ENCODE peak calls at places on chromosomes 1 and 21, in nine cellular contexts. V, X, G, Z, T, J, H, K and Y are unnamed samples.

GRCh38 chr1:28246427-28246832 is 10.5 kb downstream of the ATP5IF1 start:
- DNase-seq in Z (peak; percentile 3), X (no peak), J (peak; percentile 80), G (no peak), K (no peak), V (no peak), T (no peak), H (no peak), Y (no peak)

GRCh38 chr1:201455098-201455497 is 13.9 kb downstream of the PHLDA3 start:
- DNase-seq in K (no peak), H (no peak), J (no peak), X (no peak), G (no peak), Z (no peak), T (no peak), V (no peak), Y (no peak)

GRCh38 chr1:23168079-23168461 is 586 bp downstream of the LUZP1 start:
- DNase-seq in Z (peak; percentile 24), K (peak; percentile 43), T (peak; percentile 68), G (no peak), X (no peak), H (peak; percentile 26), J (no peak), V (no peak), Y (no peak)

GRCh38 chr21:42460391-42461184 is 35.4 kb downstream of the RSPH1 start:
- DNase-seq in V (no peak), H (peak; percentile 23), Z (peak; percentile 88), X (no peak), K (no peak), G (no peak), J (no peak), T (no peak), Y (no peak)

GRCh38 chr1:5976726-5977493 is 15.3 kb downstream of the NPHP4 start:
- DNase-seq in V (no peak), H (no peak), X (no peak), J (no peak), Z (no peak), G (no peak), K (no peak), T (no peak), Y (no peak)

GRCh38 chr1:204650911-204651570 is 34.5 kb downstream of the LRRN2 start:
- DNase-seq in G (no peak), T (peak; percentile 28), X (no peak), J (no peak), H (no peak), K (no peak), Z (no peak), V (no peak), Y (no peak)

GRCh38 chr1:89530690-89531089 is 6.1 kb downstream of the LRRC8B start:
- DNase-seq in G (no peak), J (no peak), K (no peak), H (no peak), X (no peak), Z (peak; percentile 42), V (no peak), T (no peak), Y (no peak)

GRCh38 chr1:38973659-38974437 is 17.2 kb upstream of the AKIRIN1 start:
- DNase-seq in Z (no peak), J (no peak), V (no peak), T (no peak), G (no peak), X (no peak), K (no peak), H (no peak), Y (no peak)

GRCh38 chr1:203765029-203765837 is at the start of gene LAX1:
- DNase-seq in Z (no peak), V (no peak), X (no peak), G (no peak), H (peak; percentile 84), J (peak; percentile 40), T (no peak), K (no peak), Y (no peak)

GRCh38 chr1:41110721-41111120 is 89.2 kb upstream of the SLFNL1 start:
- DNase-seq in Z (no peak), J (no peak), K (no peak), X (no peak), T (no peak), V (no peak), G (no peak), H (no peak), Y (no peak)

GRCh38 chr1:94037392-94038229 is 83.3 kb downstream of the ABCA4 start:
- DNase-seq in V (no peak), K (no peak), H (no peak), T (no peak), Z (no peak), X (no peak), J (no peak), G (no peak), Y (no peak)

GRCh38 chr1:111197598-111198289 is 2.7 kb downstream of the DENND2D start:
- DNase-seq in X (no peak), J (no peak), V (no peak), G (no peak), Z (no peak), K (no peak), T (peak; percentile 32), H (peak; percentile 74), Y (no peak)

GRCh38 chr1:109151146-109151545 is 37.2 kb downstream of the ELAPOR1 start:
- DNase-seq in V (peak; percentile 69), K (no peak), H (no peak), G (peak; percentile 5), T (peak; percentile 88), J (no peak), Z (peak; percentile 21), X (no peak), Y (no peak)

GRCh38 chr1:204321665-204322064 is 38.1 kb downstream of the PLEKHA6 start:
- DNase-seq in X (no peak), Z (no peak), V (peak; percentile 40), T (peak; percentile 65), J (no peak), H (no peak), K (no peak), G (no peak), Y (no peak)

GRCh38 chr1:244974550-244974949 is 110.2 kb upstream of the HNRNPU start:
- DNase-seq in K (no peak), T (no peak), Z (no peak), V (no peak), J (no peak), H (no peak), G (no peak), X (no peak), Y (no peak)

GRCh38 chr1:103190746-103191145 is 82.4 kb upstream of the COL11A1 start:
- DNase-seq in J (no peak), T (no peak), H (no peak), Z (no peak), K (no peak), V (no peak), G (no peak), X (no peak), Y (no peak)

GRCh38 chr1:207956976-207957375 is 46.1 kb upstream of the CD34 start:
- DNase-seq in H (no peak), Z (no peak), X (no peak), T (no peak), G (no peak), K (no peak), V (no peak), J (no peak), Y (no peak)

GRCh38 chr1:8014381-8014988 is 11.6 kb downstream of the ERRFI1 start:
- DNase-seq in Z (no peak), K (no peak), G (no peak), X (no peak), T (no peak), V (no peak), H (no peak), J (no peak), Y (no peak)

GRCh38 chr1:147641695-147642592 is 28.4 kb downstream of the ACP6 start:
- DNase-seq in K (peak; percentile 27), V (peak; percentile 49), Z (peak; percentile 67), H (peak; percentile 69), G (peak; percentile 20), T (peak; percentile 69), X (peak; percentile 19), J (no peak), Y (no peak)